ENCODE peak calls at places on chromosomes 16 and 17, in six cellular contexts. P is CMK, R is natural killer cell, C is dorsolateral prefrontal cortex, S is amniotic stem cell, Y is GM12865. I is an unnamed sample.

GRCh38 chr17:81412490-81413093 is 17.3 kb downstream of the BAHCC1 start:
- DNase-seq in S (no peak), C (no peak), P (no peak), R (peak; percentile 60), Y (peak; percentile 46), I (no peak)

GRCh38 chr16:52953215-52953614 is 99.5 kb downstream of the CHD9NB start:
- DNase-seq in R (no peak), C (no peak), Y (no peak), S (no peak), P (no peak), I (no peak)

GRCh38 chr16:31451681-31452351 is 7.5 kb upstream of the ARMC5 start:
- DNase-seq in Y (peak; percentile 47), P (no peak), R (no peak), C (peak; percentile 71), S (peak; percentile 13), I (no peak)

GRCh38 chr17:34579017-34579946 is at the start of gene TMEM132E:
- DNase-seq in C (peak; percentile 83), R (no peak), S (no peak), P (no peak), Y (no peak), I (no peak)

GRCh38 chr17:58184986-58185761 is 7.4 kb upstream of the EPX start:
- DNase-seq in P (no peak), C (no peak), Y (no peak), S (no peak), R (no peak), I (no peak)

GRCh38 chr16:79751785-79752184 is 151.2 kb upstream of the MAF start:
- DNase-seq in C (peak; percentile 57), S (no peak), P (no peak), Y (no peak), R (no peak), I (no peak)

GRCh38 chr16:21166561-21166961 is 8.1 kb downstream of the LDAF1 start:
- DNase-seq in C (no peak), Y (no peak), R (no peak), P (no peak), S (no peak), I (no peak)

GRCh38 chr16:14436410-14436955 is 193.6 kb downstream of the PARN start:
- DNase-seq in R (no peak), Y (no peak), C (no peak), S (no peak), P (no peak), I (no peak)

GRCh38 chr17:63914471-63914870 is 3.4 kb upstream of the CSHL1 start:
- DNase-seq in R (no peak), Y (no peak), C (no peak), P (no peak), S (no peak), I (no peak)

GRCh38 chr17:2337811-2338657 is 733 bp downstream of the SGSM2 start:
- DNase-seq in P (no peak), R (peak; percentile 50), C (peak; percentile 62), S (no peak), Y (peak; percentile 54), I (peak; percentile 69)

GRCh38 chr16:15494231-15494630 is 59.8 kb downstream of the BMERB1 start:
- DNase-seq in Y (no peak), R (no peak), C (no peak), S (no peak), P (no peak), I (no peak)

GRCh38 chr17:67107811-67108210 is 63.5 kb downstream of the CACNG1 start:
- DNase-seq in P (no peak), C (no peak), S (no peak), R (no peak), Y (no peak), I (no peak)

GRCh38 chr17:27816946-27817345 is 16.6 kb upstream of the NOS2 start:
- DNase-seq in R (no peak), P (no peak), Y (no peak), S (no peak), C (no peak), I (no peak)

GRCh38 chr17:50668025-50668837 is 33.5 kb downstream of the ABCC3 start:
- DNase-seq in S (no peak), R (no peak), Y (no peak), C (no peak), P (no peak), I (no peak)

GRCh38 chr17:44171931-44172455 is 1.5 kb downstream of the ASB16 start:
- DNase-seq in C (no peak), Y (no peak), P (no peak), S (no peak), R (no peak), I (no peak)

GRCh38 chr17:31428111-31428510 is 36.6 kb downstream of the RAB11FIP4 start:
- DNase-seq in Y (no peak), P (no peak), R (no peak), C (peak; percentile 63), S (no peak), I (no peak)

GRCh38 chr17:50534979-50535326 is 2.4 kb downstream of the EPN3 start:
- DNase-seq in P (no peak), S (no peak), C (no peak), R (no peak), Y (no peak), I (no peak)

GRCh38 chr17:13704333-13704732 is 102.6 kb upstream of the HS3ST3A1 start:
- DNase-seq in P (no peak), C (no peak), Y (no peak), S (no peak), R (no peak), I (no peak)

GRCh38 chr17:34252138-34252889 is 2.8 kb upstream of the CCL2 start:
- DNase-seq in S (peak; percentile 58), C (peak; percentile 86), R (no peak), P (peak; percentile 49), Y (peak; percentile 57), I (peak; percentile 90)

GRCh38 chr17:9839433-9839832 is 13.7 kb downstream of the GLP2R start:
- DNase-seq in R (no peak), S (no peak), P (no peak), Y (no peak), C (no peak), I (no peak)

GRCh38 chr16:90023078-90023447 is 3.8 kb upstream of the DBNDD1 start:
- DNase-seq in R (no peak), S (no peak), P (no peak), C (no peak), Y (no peak), I (no peak)

GRCh38 chr17:16001498-16001897 is 1.9 kb downstream of the TTC19 start:
- DNase-seq in P (no peak), Y (no peak), C (no peak), R (no peak), S (no peak), I (no peak)

GRCh38 chr17:63277629-63278028 is 168.5 kb downstream of the CYB561 start:
- DNase-seq in Y (no peak), P (no peak), R (no peak), S (no peak), C (no peak), I (no peak)

GRCh38 chr16:3444032-3444388 is 530 bp downstream of the NAA60 start:
- DNase-seq in Y (peak; percentile 51), C (no peak), S (no peak), R (no peak), P (no peak), I (no peak)

GRCh38 chr17:63222655-63223054 is 223.5 kb downstream of the CYB561 start:
- DNase-seq in R (no peak), C (no peak), Y (no peak), P (no peak), S (no peak), I (no peak)

GRCh38 chr17:83103200-83103937 is 24.0 kb downstream of the METRNL start:
- DNase-seq in R (no peak), S (no peak), Y (no peak), P (no peak), C (no peak), I (no peak)

GRCh38 chr17:73121513-73121912 is 29.0 kb upstream of the SLC39A11 start:
- DNase-seq in C (no peak), Y (no peak), P (no peak), S (no peak), R (no peak), I (no peak)

GRCh38 chr17:28173801-28174200 is 131.3 kb downstream of the NLK start:
- DNase-seq in Y (no peak), S (no peak), P (no peak), R (no peak), C (no peak), I (no peak)

GRCh38 chr17:3594056-3594810 is 15.0 kb downstream of the TRPV1 start:
- DNase-seq in C (peak; percentile 83), Y (no peak), P (no peak), S (no peak), R (no peak), I (no peak)

GRCh38 chr16:56608876-56609462 is 585 bp downstream of the MT2A start:
- DNase-seq in P (no peak), C (no peak), Y (no peak), S (no peak), R (peak; percentile 18), I (no peak)

GRCh38 chr16:57742543-57742942 is 7.0 kb downstream of the KATNB1 start:
- DNase-seq in C (no peak), S (no peak), R (no peak), P (no peak), Y (no peak), I (no peak)

GRCh38 chr16:1530883-1531637 is 2.4 kb upstream of the TMEM204 start:
- DNase-seq in S (peak; percentile 65), P (no peak), R (no peak), Y (no peak), C (no peak), I (peak; percentile 38)

GRCh38 chr17:979211-979538 is 401 bp downstream of the NXN start:
- DNase-seq in R (no peak), Y (no peak), P (no peak), C (no peak), S (no peak), I (peak; percentile 68)

GRCh38 chr16:30626230-30626629 is 16.0 kb upstream of the ZNF689 start:
- DNase-seq in P (no peak), S (no peak), C (no peak), Y (no peak), R (no peak), I (no peak)

GRCh38 chr17:45639297-45639849 is 144.7 kb upstream of the CRHR1 start:
- DNase-seq in S (no peak), R (no peak), Y (no peak), C (peak; percentile 68), P (no peak), I (no peak)

GRCh38 chr17:27446569-27447301 is 9.5 kb upstream of the KSR1 start:
- DNase-seq in C (no peak), S (peak; percentile 93), P (no peak), R (no peak), Y (no peak), I (no peak)

I was measured in right lobe of liver.